ENCODE peak calls at places on chromosomes 3 and 15, in six cellular contexts. G, M, L, S, Z and X are unnamed samples.

GRCh38 chr15:35580606-35581005 is 34.6 kb upstream of the DPH6 start:
- DNase-seq in G (no peak), M (no peak), L (no peak), S (no peak), Z (no peak), X (no peak)

GRCh38 chr3:188166471-188166870 is 12.5 kb downstream of the LPP start:
- DNase-seq in G (no peak), M (no peak), L (no peak), S (peak), Z (no peak), X (no peak)

GRCh38 chr15:28984421-28985375 is 98.9 kb downstream of the APBA2 start:
- DNase-seq in G (no peak), M (no peak), L (no peak), S (no peak), Z (peak), X (peak)

GRCh38 chr3:57079221-57079831 is 18.9 kb downstream of the SPATA12 start:
- DNase-seq in G (peak), M (peak), L (peak), S (peak), Z (peak), X (peak)

GRCh38 chr3:40793739-40794138 is 269.0 kb downstream of the ZNF621 start:
- DNase-seq in G (no peak), M (no peak), L (no peak), S (no peak), Z (no peak), X (no peak)

GRCh38 chr3:148997623-148998022 is 6.3 kb downstream of the GYG1 start:
- DNase-seq in G (no peak), M (no peak), L (no peak), S (no peak), Z (no peak), X (no peak)

GRCh38 chr3:195013962-195014361 is 257.0 kb downstream of the XXYLT1 start:
- DNase-seq in G (no peak), M (no peak), L (no peak), S (no peak), Z (no peak), X (no peak)

GRCh38 chr3:14124223-14124614 is 451 bp downstream of the CHCHD4 start:
- DNase-seq in G (no peak), M (peak), L (peak), S (no peak), Z (peak), X (peak)

GRCh38 chr3:70984756-70985155 is 598.8 kb downstream of the FOXP1 start:
- DNase-seq in G (no peak), M (no peak), L (no peak), S (no peak), Z (no peak), X (no peak)

GRCh38 chr3:106711650-106712049 is 665.6 kb upstream of the CCDC54 start:
- DNase-seq in G (no peak), M (no peak), L (no peak), S (no peak), Z (peak), X (no peak)

GRCh38 chr3:158148218-158148617 is 38.3 kb downstream of the RSRC1 start:
- DNase-seq in G (no peak), M (no peak), L (no peak), S (no peak), Z (no peak), X (no peak)

GRCh38 chr15:66702770-66703539 is 919 bp downstream of the SMAD6 start:
- DNase-seq in G (peak), M (no peak), L (no peak), S (no peak), Z (peak), X (peak)

GRCh38 chr3:53164911-53165310 is 3.9 kb downstream of the PRKCD start:
- DNase-seq in G (no peak), M (no peak), L (peak), S (no peak), Z (no peak), X (no peak)

GRCh38 chr15:59437777-59438574 is at the start of gene FAM81A:
- DNase-seq in G (peak), M (peak), L (peak), S (peak), Z (peak), X (peak)

GRCh38 chr3:36461588-36461987 is 81.3 kb downstream of the STAC start:
- DNase-seq in G (no peak), M (no peak), L (no peak), S (no peak), Z (peak), X (no peak)

GRCh38 chr3:104564045-104564643 is 802.6 kb upstream of the ALCAM start:
- DNase-seq in G (no peak), M (peak), L (peak), S (peak), Z (peak), X (peak)

GRCh38 chr3:183188895-183189462 is 26.4 kb upstream of the LAMP3 start:
- DNase-seq in G (no peak), M (no peak), L (peak), S (peak), Z (peak), X (peak)

GRCh38 chr3:23710555-23710954 is 95.2 kb upstream of the UBE2E1 start:
- DNase-seq in G (no peak), M (no peak), L (peak), S (peak), Z (peak), X (peak)

GRCh38 chr15:65329298-65329990 is 25.0 kb downstream of the RNU5B-1 start:
- DNase-seq in G (no peak), M (no peak), L (no peak), S (no peak), Z (no peak), X (peak)

GRCh38 chr3:178707632-178708031 is 171.4 kb downstream of the KCNMB2 start:
- DNase-seq in G (no peak), M (no peak), L (no peak), S (no peak), Z (no peak), X (no peak)

GRCh38 chr15:77966540-77967290 is 110.8 kb downstream of the TBC1D2B start:
- DNase-seq in G (no peak), M (peak), L (no peak), S (peak), Z (peak), X (peak)

GRCh38 chr3:153094386-153094785 is 67.6 kb upstream of the RAP2B start:
- DNase-seq in G (no peak), M (no peak), L (no peak), S (no peak), Z (no peak), X (no peak)

GRCh38 chr3:13083254-13083653 is 10.0 kb upstream of the IQSEC1 start:
- DNase-seq in G (no peak), M (no peak), L (no peak), S (no peak), Z (no peak), X (no peak)

GRCh38 chr3:14319654-14320182 is 82.7 kb upstream of the SLC6A6 start:
- DNase-seq in G (no peak), M (peak), L (peak), S (peak), Z (peak), X (peak)

GRCh38 chr3:191065183-191065805 is 133.7 kb upstream of the OSTN start:
- DNase-seq in G (no peak), M (no peak), L (no peak), S (no peak), Z (peak), X (no peak)
- TF ChIP-seq CTCF in G (no peak), M (no peak), L (no peak), S (no peak), Z (no peak), X (no peak)

DNA sequence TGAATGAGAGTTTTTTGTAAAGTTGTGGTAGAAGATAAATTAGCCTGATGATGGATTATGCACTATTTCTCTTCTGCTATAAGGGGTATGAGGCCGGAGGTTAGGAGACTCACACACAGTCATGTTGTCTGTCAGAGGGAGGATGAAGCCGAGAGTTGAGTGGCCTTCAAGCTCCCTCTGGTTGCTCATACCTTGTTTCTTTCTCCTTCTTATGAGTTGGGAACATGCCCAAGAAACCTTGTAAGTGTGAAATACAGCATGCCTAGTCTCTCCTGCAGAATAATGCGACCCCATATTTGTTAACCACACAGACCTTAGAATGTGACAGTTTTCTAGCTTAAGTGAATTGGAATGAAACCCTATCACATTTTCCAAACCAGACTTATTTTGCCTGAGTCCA is 366.6 kb downstream of the PTPRG start:
- DNase-seq in G (no peak), M (no peak), L (no peak), S (no peak), Z (peak), X (no peak)
- TF ChIP-seq CTCF in G (no peak), M (no peak), L (no peak), S (no peak), Z (no peak), X (no peak)

DNA sequence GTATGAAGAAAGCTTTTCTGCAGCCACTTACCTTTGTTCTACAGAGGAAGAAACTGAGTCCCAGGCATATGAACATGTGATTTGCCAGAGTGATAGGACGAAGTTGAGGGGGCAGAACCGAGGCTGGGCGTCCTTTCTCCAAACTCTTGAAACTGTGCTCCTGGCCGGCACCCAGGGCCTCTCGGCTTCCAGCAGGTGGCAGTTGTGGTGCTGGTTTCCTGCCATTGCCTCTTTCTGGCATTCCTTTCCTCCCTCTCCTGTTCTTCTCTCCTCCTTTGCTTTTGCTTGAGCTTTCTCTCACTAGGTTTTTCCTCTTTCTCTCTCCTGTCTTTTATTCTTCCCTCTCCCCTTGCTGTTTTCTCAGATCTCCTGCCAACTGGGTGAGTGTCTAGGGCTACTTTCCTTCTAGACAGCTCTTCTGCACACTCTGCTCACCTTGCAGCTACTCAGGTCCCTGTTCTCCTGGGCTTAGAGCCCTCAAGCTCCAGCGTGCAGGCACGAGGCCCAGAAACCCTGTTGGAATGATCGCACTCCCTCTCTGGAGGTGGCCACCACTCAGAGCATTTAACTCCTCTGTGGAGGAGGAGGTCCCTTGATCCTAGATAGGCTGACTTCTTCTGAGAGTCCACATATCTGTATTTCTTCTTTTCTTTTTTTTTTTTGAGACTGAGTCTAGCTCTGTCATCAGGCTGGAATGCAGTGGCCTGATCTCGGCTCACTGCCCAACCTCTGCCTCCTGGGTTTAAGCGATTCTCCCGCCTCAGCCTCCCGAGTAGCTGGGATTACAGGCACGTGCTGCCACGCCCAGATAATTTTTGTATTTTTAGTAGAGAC is 26.2 kb downstream of the TRAK1 start:
- DNase-seq in G (no peak), M (peak), L (peak), S (peak), Z (peak), X (peak)
- TF ChIP-seq CTCF in G (peak), M (peak), L (peak), S (peak), Z (peak), X (no peak)

GRCh38 chr3:186083746-186084145 is 25.1 kb downstream of the ETV5 start:
- DNase-seq in G (no peak), M (no peak), L (no peak), S (no peak), Z (peak), X (no peak)

GRCh38 chr3:186092360-186093070 is 16.4 kb downstream of the ETV5 start:
- DNase-seq in G (no peak), M (no peak), L (no peak), S (no peak), Z (no peak), X (no peak)

GRCh38 chr3:186084264-186084663 is 24.6 kb downstream of the ETV5 start:
- DNase-seq in G (no peak), M (no peak), L (no peak), S (no peak), Z (no peak), X (no peak)

GRCh38 chr3:186090884-186091283 is 18.0 kb downstream of the ETV5 start:
- DNase-seq in G (no peak), M (no peak), L (no peak), S (no peak), Z (no peak), X (no peak)

DNA sequence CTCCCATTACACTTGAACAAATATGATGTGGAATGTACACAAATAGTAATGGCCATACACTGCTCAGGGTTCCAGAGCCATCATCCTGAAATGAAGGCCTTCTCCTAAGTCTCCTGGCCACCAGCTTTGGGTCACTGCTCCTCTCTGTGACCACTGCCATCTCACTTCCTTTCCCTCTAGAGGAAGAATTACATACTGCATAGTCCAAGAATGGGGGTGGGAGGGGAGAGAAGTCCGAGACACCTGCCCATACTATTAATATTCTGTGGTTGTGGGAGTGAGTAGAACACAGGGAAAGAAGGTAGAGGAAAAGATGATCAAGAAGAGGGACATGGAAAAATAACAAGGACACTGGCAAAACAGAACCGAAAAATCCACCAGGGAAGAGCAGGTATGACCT is 20.6 kb downstream of the ETV5 start:
- DNase-seq in G (no peak), M (no peak), L (no peak), S (no peak), Z (no peak), X (no peak)
- TF ChIP-seq CTCF in G (no peak), M (no peak), L (no peak), S (no peak), Z (no peak), X (no peak)

DNA sequence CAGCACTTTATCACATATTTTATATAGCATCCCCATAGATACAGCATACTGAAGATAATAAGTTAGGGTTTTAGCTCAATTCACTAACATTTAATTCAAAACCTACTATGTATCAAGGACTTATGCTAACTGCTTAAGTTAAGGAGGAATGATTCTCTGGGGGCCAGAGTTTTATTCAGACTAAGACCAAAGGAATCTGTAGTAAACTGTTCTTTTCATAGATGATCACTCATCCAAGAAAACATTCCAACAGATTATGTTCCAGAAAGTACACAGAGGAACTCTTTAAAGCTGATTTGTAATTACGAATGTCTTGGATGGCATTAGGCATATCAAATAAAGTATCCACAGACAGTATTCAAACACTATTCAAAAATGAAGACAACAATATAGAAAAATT is 226.4 kb downstream of the SCAPER start:
- DNase-seq in G (no peak), M (no peak), L (no peak), S (no peak), Z (no peak), X (no peak)
- TF ChIP-seq CTCF in G (no peak), M (no peak), L (no peak), S (no peak), Z (no peak), X (no peak)